ENCODE peak calls at places on chromosomes 16 and 17, in six cellular contexts. One of them, this sample, is unnamed.

GRCh38 chr17:57565119-57565635 is 179.9 kb downstream of the CCDC182 start:
- DNase-seq in midbrain: no peak
- DNase-seq in putamen: no peak
- DNase-seq in T follicular helper cell: no peak
- DNase-seq in sciatic nerve: no peak
- DNase-seq in EL: no peak
- DNase-seq in this sample: no peak

GRCh38 chr17:77141846-77142449 is 1.2 kb downstream of the SEC14L1 start:
- DNase-seq in midbrain: no peak
- DNase-seq in putamen: no peak
- DNase-seq in T follicular helper cell: no peak
- DNase-seq in sciatic nerve: peak
- DNase-seq in EL: peak
- DNase-seq in this sample: no peak

GRCh38 chr16:66512589-66513404 is 37.1 kb downstream of the TK2 start:
- DNase-seq in midbrain: no peak
- DNase-seq in putamen: no peak
- DNase-seq in T follicular helper cell: no peak
- DNase-seq in sciatic nerve: peak
- DNase-seq in EL: peak
- DNase-seq in this sample: no peak

GRCh38 chr16:57235128-57236092 is 9.6 kb upstream of the ARL2BP start:
- DNase-seq in midbrain: no peak
- DNase-seq in putamen: no peak
- DNase-seq in T follicular helper cell: no peak
- DNase-seq in sciatic nerve: no peak
- DNase-seq in EL: peak
- DNase-seq in this sample: no peak

GRCh38 chr16:69935278-69935711 is 15.8 kb upstream of the CLEC18A start:
- DNase-seq in midbrain: no peak
- DNase-seq in putamen: no peak
- DNase-seq in T follicular helper cell: no peak
- DNase-seq in sciatic nerve: peak
- DNase-seq in EL: no peak
- DNase-seq in this sample: no peak

GRCh38 chr16:65991149-65991701 is 375.3 kb upstream of the CDH5 start:
- DNase-seq in midbrain: no peak
- DNase-seq in putamen: no peak
- DNase-seq in T follicular helper cell: no peak
- DNase-seq in sciatic nerve: no peak
- DNase-seq in EL: no peak
- DNase-seq in this sample: no peak

GRCh38 chr17:10069301-10069700 is 129.1 kb downstream of the GAS7 start:
- DNase-seq in midbrain: no peak
- DNase-seq in putamen: no peak
- DNase-seq in T follicular helper cell: no peak
- DNase-seq in sciatic nerve: peak
- DNase-seq in EL: no peak
- DNase-seq in this sample: no peak

GRCh38 chr17:16443390-16444257 is 28.3 kb downstream of the TRPV2 start:
- DNase-seq in midbrain: no peak
- DNase-seq in putamen: no peak
- DNase-seq in T follicular helper cell: no peak
- DNase-seq in sciatic nerve: no peak
- DNase-seq in EL: peak
- DNase-seq in this sample: no peak

GRCh38 chr17:4043862-4044261 is 79.6 kb upstream of the ATP2A3 start:
- DNase-seq in midbrain: no peak
- DNase-seq in putamen: no peak
- DNase-seq in T follicular helper cell: peak
- DNase-seq in sciatic nerve: no peak
- DNase-seq in EL: no peak
- DNase-seq in this sample: peak

GRCh38 chr16:69404275-69404805 is 18.5 kb upstream of the TERF2 start:
- DNase-seq in midbrain: no peak
- DNase-seq in putamen: peak
- DNase-seq in T follicular helper cell: no peak
- DNase-seq in sciatic nerve: no peak
- DNase-seq in EL: peak
- DNase-seq in this sample: no peak

GRCh38 chr17:30316736-30317135 is 17.1 kb downstream of the TMIGD1 start:
- DNase-seq in midbrain: no peak
- DNase-seq in putamen: no peak
- DNase-seq in T follicular helper cell: no peak
- DNase-seq in sciatic nerve: no peak
- DNase-seq in EL: no peak
- DNase-seq in this sample: no peak

GRCh38 chr17:39738568-39738901 is 797 bp downstream of the GRB7 start:
- DNase-seq in midbrain: no peak
- DNase-seq in putamen: no peak
- DNase-seq in T follicular helper cell: peak
- DNase-seq in sciatic nerve: no peak
- DNase-seq in EL: peak
- DNase-seq in this sample: peak

GRCh38 chr16:89004209-89004831 is 27.3 kb upstream of the CBFA2T3 start:
- DNase-seq in midbrain: no peak
- DNase-seq in putamen: no peak
- DNase-seq in T follicular helper cell: no peak
- DNase-seq in sciatic nerve: no peak
- DNase-seq in EL: no peak
- DNase-seq in this sample: no peak

GRCh38 chr17:9677411-9677810 is 32.1 kb downstream of the USP43 start:
- DNase-seq in midbrain: no peak
- DNase-seq in putamen: no peak
- DNase-seq in T follicular helper cell: no peak
- DNase-seq in sciatic nerve: no peak
- DNase-seq in EL: no peak
- DNase-seq in this sample: no peak

GRCh38 chr17:41008811-41009210 is at the start of gene KRTAP3-1:
- DNase-seq in midbrain: no peak
- DNase-seq in putamen: no peak
- DNase-seq in T follicular helper cell: no peak
- DNase-seq in sciatic nerve: no peak
- DNase-seq in EL: no peak
- DNase-seq in this sample: no peak

GRCh38 chr16:23394141-23394540 is 58.8 kb downstream of the COG7 start:
- DNase-seq in midbrain: no peak
- DNase-seq in putamen: no peak
- DNase-seq in T follicular helper cell: no peak
- DNase-seq in sciatic nerve: no peak
- DNase-seq in EL: no peak
- DNase-seq in this sample: no peak

GRCh38 chr17:59764292-59764741 is 56.9 kb downstream of the VMP1 start:
- DNase-seq in midbrain: no peak
- DNase-seq in putamen: no peak
- DNase-seq in T follicular helper cell: no peak
- DNase-seq in sciatic nerve: no peak
- DNase-seq in EL: no peak
- DNase-seq in this sample: no peak

GRCh38 chr17:12990041-12990808 is 27.6 kb downstream of the ELAC2 start:
- DNase-seq in midbrain: no peak
- DNase-seq in putamen: no peak
- DNase-seq in T follicular helper cell: no peak
- DNase-seq in sciatic nerve: no peak
- DNase-seq in EL: no peak
- DNase-seq in this sample: no peak

GRCh38 chr16:7443966-7444365 is 111.3 kb downstream of the RBFOX1 start:
- DNase-seq in midbrain: no peak
- DNase-seq in putamen: no peak
- DNase-seq in T follicular helper cell: no peak
- DNase-seq in sciatic nerve: no peak
- DNase-seq in EL: no peak
- DNase-seq in this sample: no peak

GRCh38 chr17:37650419-37651003 is 7.3 kb upstream of the DDX52 start:
- DNase-seq in midbrain: peak
- DNase-seq in putamen: peak
- DNase-seq in T follicular helper cell: no peak
- DNase-seq in sciatic nerve: no peak
- DNase-seq in EL: peak
- DNase-seq in this sample: no peak

GRCh38 chr17:63535640-63536039 is 12.5 kb downstream of the KCNH6 start:
- DNase-seq in midbrain: no peak
- DNase-seq in putamen: no peak
- DNase-seq in T follicular helper cell: no peak
- DNase-seq in sciatic nerve: no peak
- DNase-seq in EL: no peak
- DNase-seq in this sample: no peak

GRCh38 chr16:62967606-62968005 is 931.4 kb upstream of the CDH8 start:
- DNase-seq in midbrain: no peak
- DNase-seq in putamen: no peak
- DNase-seq in T follicular helper cell: no peak
- DNase-seq in sciatic nerve: no peak
- DNase-seq in EL: no peak
- DNase-seq in this sample: no peak

GRCh38 chr17:7186241-7186640 is 7.1 kb upstream of the ASGR1 start:
- DNase-seq in midbrain: no peak
- DNase-seq in putamen: no peak
- DNase-seq in T follicular helper cell: no peak
- DNase-seq in sciatic nerve: no peak
- DNase-seq in EL: no peak
- DNase-seq in this sample: no peak

GRCh38 chr17:48174833-48175232 is 67.3 kb downstream of the SNX11 start:
- DNase-seq in midbrain: no peak
- DNase-seq in putamen: no peak
- DNase-seq in T follicular helper cell: no peak
- DNase-seq in sciatic nerve: no peak
- DNase-seq in EL: no peak
- DNase-seq in this sample: no peak

GRCh38 chr16:85963746-85964370 is 64.9 kb downstream of the IRF8 start:
- DNase-seq in midbrain: peak
- DNase-seq in putamen: no peak
- DNase-seq in T follicular helper cell: no peak
- DNase-seq in sciatic nerve: no peak
- DNase-seq in EL: no peak
- DNase-seq in this sample: no peak

GRCh38 chr17:46929413-46929812 is 6.5 kb downstream of the GOSR2 start:
- DNase-seq in midbrain: no peak
- DNase-seq in putamen: no peak
- DNase-seq in T follicular helper cell: no peak
- DNase-seq in sciatic nerve: no peak
- DNase-seq in EL: peak
- DNase-seq in this sample: no peak

GRCh38 chr17:29870836-29871430 is 59.1 kb downstream of the SSH2 start:
- DNase-seq in midbrain: peak
- DNase-seq in putamen: peak
- DNase-seq in T follicular helper cell: no peak
- DNase-seq in sciatic nerve: no peak
- DNase-seq in EL: no peak
- DNase-seq in this sample: no peak

GRCh38 chr17:37182786-37183185 is 193.0 kb upstream of the C17orf78 start:
- DNase-seq in midbrain: no peak
- DNase-seq in putamen: no peak
- DNase-seq in T follicular helper cell: no peak
- DNase-seq in sciatic nerve: no peak
- DNase-seq in EL: peak
- DNase-seq in this sample: no peak

GRCh38 chr17:66343531-66344078 is 41.2 kb downstream of the PRKCA start:
- DNase-seq in midbrain: no peak
- DNase-seq in putamen: no peak
- DNase-seq in T follicular helper cell: no peak
- DNase-seq in sciatic nerve: no peak
- DNase-seq in EL: no peak
- DNase-seq in this sample: no peak

This sample was measured in CD4-positive, alpha-beta T cell.